ENCODE peak calls at places on chromosome 21, in nine cellular contexts. One of them, this sample, is unnamed.
A peak's percentile ranks its signal among the peaks of the same experiment; 100 is the strongest.

GRCh38 chr21:26846036-26846931 is 1.1 kb upstream of the ADAMTS1 start:
- DNase-seq in central memory CD4-positive, alpha-beta T cell: no peak
- DNase-seq in SK-MEL-5: peak; percentile 63
- DNase-seq in ACHN: peak; percentile 80
- DNase-seq in caudate nucleus: peak; percentile 15
- DNase-seq in EL: peak; percentile 91
- DNase-seq in SK-N-MC: no peak
- DNase-seq in NCI-H1417: peak; percentile 74
- DNase-seq in naive thymus-derived CD4-positive, alpha-beta T cell: no peak
- DNase-seq in this sample: no peak

GRCh38 chr21:44956356-44957046 is 16.7 kb downstream of the SLX9 start:
- DNase-seq in naive thymus-derived CD4-positive, alpha-beta T cell: no peak
- DNase-seq in SK-MEL-5: no peak
- DNase-seq in ACHN: no peak
- DNase-seq in central memory CD4-positive, alpha-beta T cell: no peak
- DNase-seq in NCI-H1417: no peak
- DNase-seq in SK-N-MC: no peak
- DNase-seq in EL: no peak
- DNase-seq in caudate nucleus: no peak
- DNase-seq in this sample: no peak

GRCh38 chr21:41817228-41817627 is 50.4 kb upstream of the RIPK4 start:
- DNase-seq in ACHN: peak; percentile 66
- DNase-seq in caudate nucleus: no peak
- DNase-seq in EL: peak; percentile 69
- DNase-seq in naive thymus-derived CD4-positive, alpha-beta T cell: peak; percentile 24
- DNase-seq in NCI-H1417: peak; percentile 76
- DNase-seq in SK-N-MC: peak; percentile 22
- DNase-seq in SK-MEL-5: peak; percentile 85
- DNase-seq in central memory CD4-positive, alpha-beta T cell: no peak
- DNase-seq in this sample: no peak

GRCh38 chr21:39647476-39647875 is 34.7 kb downstream of the B3GALT5 start:
- DNase-seq in SK-N-MC: no peak
- DNase-seq in SK-MEL-5: no peak
- DNase-seq in ACHN: peak; percentile 39
- DNase-seq in naive thymus-derived CD4-positive, alpha-beta T cell: no peak
- DNase-seq in NCI-H1417: no peak
- DNase-seq in caudate nucleus: no peak
- DNase-seq in EL: peak; percentile 86
- DNase-seq in central memory CD4-positive, alpha-beta T cell: no peak
- DNase-seq in this sample: no peak

GRCh38 chr21:45523411-45524101 is 18.7 kb downstream of the SLC19A1 start:
- DNase-seq in NCI-H1417: no peak
- DNase-seq in ACHN: no peak
- DNase-seq in SK-MEL-5: no peak
- DNase-seq in EL: no peak
- DNase-seq in SK-N-MC: no peak
- DNase-seq in caudate nucleus: no peak
- DNase-seq in central memory CD4-positive, alpha-beta T cell: no peak
- DNase-seq in naive thymus-derived CD4-positive, alpha-beta T cell: no peak
- DNase-seq in this sample: no peak

GRCh38 chr21:46035809-46036695 is 54.5 kb downstream of the COL6A1 start:
- DNase-seq in SK-MEL-5: no peak
- DNase-seq in central memory CD4-positive, alpha-beta T cell: no peak
- DNase-seq in SK-N-MC: no peak
- DNase-seq in caudate nucleus: no peak
- DNase-seq in EL: peak; percentile 81
- DNase-seq in NCI-H1417: no peak
- DNase-seq in ACHN: no peak
- DNase-seq in naive thymus-derived CD4-positive, alpha-beta T cell: no peak
- DNase-seq in this sample: no peak

GRCh38 chr21:18041012-18041411 is 203.6 kb upstream of the CHODL start:
- DNase-seq in ACHN: peak; percentile 48
- DNase-seq in SK-MEL-5: peak; percentile 76
- DNase-seq in SK-N-MC: peak; percentile 2
- DNase-seq in central memory CD4-positive, alpha-beta T cell: no peak
- DNase-seq in NCI-H1417: peak; percentile 84
- DNase-seq in EL: no peak
- DNase-seq in naive thymus-derived CD4-positive, alpha-beta T cell: no peak
- DNase-seq in caudate nucleus: no peak
- DNase-seq in this sample: peak; percentile 13

GRCh38 chr21:41425954-41426655 is at the start of gene MX1:
- DNase-seq in central memory CD4-positive, alpha-beta T cell: peak; percentile 84
- DNase-seq in NCI-H1417: peak; percentile 14
- DNase-seq in naive thymus-derived CD4-positive, alpha-beta T cell: peak; percentile 87
- DNase-seq in SK-MEL-5: no peak
- DNase-seq in ACHN: peak; percentile 73
- DNase-seq in SK-N-MC: no peak
- DNase-seq in EL: peak; percentile 89
- DNase-seq in caudate nucleus: no peak
- DNase-seq in this sample: peak; percentile 6

GRCh38 chr21:26977741-26978140 is 10.9 kb upstream of the ADAMTS5 start:
- DNase-seq in SK-N-MC: no peak
- DNase-seq in SK-MEL-5: no peak
- DNase-seq in caudate nucleus: no peak
- DNase-seq in NCI-H1417: no peak
- DNase-seq in EL: peak; percentile 29
- DNase-seq in ACHN: no peak
- DNase-seq in central memory CD4-positive, alpha-beta T cell: no peak
- DNase-seq in naive thymus-derived CD4-positive, alpha-beta T cell: no peak
- DNase-seq in this sample: no peak

GRCh38 chr21:15408089-15408488 is 321.7 kb upstream of the USP25 start:
- DNase-seq in caudate nucleus: no peak
- DNase-seq in EL: no peak
- DNase-seq in NCI-H1417: no peak
- DNase-seq in central memory CD4-positive, alpha-beta T cell: no peak
- DNase-seq in SK-N-MC: no peak
- DNase-seq in SK-MEL-5: no peak
- DNase-seq in naive thymus-derived CD4-positive, alpha-beta T cell: no peak
- DNase-seq in ACHN: no peak
- DNase-seq in this sample: no peak

GRCh38 chr21:43331962-43332458 is 94.9 kb downstream of the SIK1 start:
- DNase-seq in naive thymus-derived CD4-positive, alpha-beta T cell: no peak
- DNase-seq in NCI-H1417: no peak
- DNase-seq in SK-N-MC: no peak
- DNase-seq in SK-MEL-5: peak; percentile 93
- DNase-seq in ACHN: no peak
- DNase-seq in caudate nucleus: no peak
- DNase-seq in central memory CD4-positive, alpha-beta T cell: no peak
- DNase-seq in EL: peak; percentile 81
- DNase-seq in this sample: no peak

GRCh38 chr21:15149825-15150224 is 85.0 kb upstream of the NRIP1 start:
- DNase-seq in ACHN: no peak
- DNase-seq in central memory CD4-positive, alpha-beta T cell: no peak
- DNase-seq in caudate nucleus: no peak
- DNase-seq in SK-MEL-5: no peak
- DNase-seq in NCI-H1417: no peak
- DNase-seq in naive thymus-derived CD4-positive, alpha-beta T cell: no peak
- DNase-seq in EL: no peak
- DNase-seq in SK-N-MC: no peak
- DNase-seq in this sample: no peak

GRCh38 chr21:46457801-46458314 is 833 bp upstream of the DIP2A start:
- DNase-seq in caudate nucleus: no peak
- DNase-seq in central memory CD4-positive, alpha-beta T cell: no peak
- DNase-seq in ACHN: peak; percentile 41
- DNase-seq in SK-MEL-5: peak; percentile 17
- DNase-seq in NCI-H1417: no peak
- DNase-seq in SK-N-MC: no peak
- DNase-seq in EL: peak; percentile 51
- DNase-seq in naive thymus-derived CD4-positive, alpha-beta T cell: no peak
- DNase-seq in this sample: no peak

GRCh38 chr21:42521805-42522204 is 8.2 kb downstream of the SLC37A1 start:
- DNase-seq in SK-MEL-5: no peak
- DNase-seq in ACHN: no peak
- DNase-seq in EL: no peak
- DNase-seq in NCI-H1417: no peak
- DNase-seq in central memory CD4-positive, alpha-beta T cell: no peak
- DNase-seq in naive thymus-derived CD4-positive, alpha-beta T cell: no peak
- DNase-seq in caudate nucleus: no peak
- DNase-seq in SK-N-MC: no peak
- DNase-seq in this sample: no peak

GRCh38 chr21:32886339-32886738 is 114.8 kb upstream of the PAXBP1 start:
- DNase-seq in caudate nucleus: no peak
- DNase-seq in ACHN: peak; percentile 50
- DNase-seq in naive thymus-derived CD4-positive, alpha-beta T cell: peak; percentile 26
- DNase-seq in NCI-H1417: no peak
- DNase-seq in EL: peak; percentile 3
- DNase-seq in SK-N-MC: no peak
- DNase-seq in central memory CD4-positive, alpha-beta T cell: peak; percentile 39
- DNase-seq in SK-MEL-5: peak; percentile 6
- DNase-seq in this sample: no peak

GRCh38 chr21:46071082-46071481 is 26.8 kb upstream of the COL6A2 start:
- DNase-seq in EL: no peak
- DNase-seq in naive thymus-derived CD4-positive, alpha-beta T cell: no peak
- DNase-seq in NCI-H1417: no peak
- DNase-seq in ACHN: no peak
- DNase-seq in caudate nucleus: no peak
- DNase-seq in central memory CD4-positive, alpha-beta T cell: no peak
- DNase-seq in SK-MEL-5: no peak
- DNase-seq in SK-N-MC: no peak
- DNase-seq in this sample: no peak

GRCh38 chr21:45393833-45394638 is 10.9 kb upstream of the COL18A1 start:
- DNase-seq in caudate nucleus: no peak
- DNase-seq in ACHN: no peak
- DNase-seq in EL: no peak
- DNase-seq in naive thymus-derived CD4-positive, alpha-beta T cell: no peak
- DNase-seq in SK-N-MC: no peak
- DNase-seq in SK-MEL-5: no peak
- DNase-seq in central memory CD4-positive, alpha-beta T cell: no peak
- DNase-seq in NCI-H1417: no peak
- DNase-seq in this sample: no peak

GRCh38 chr21:37435120-37435519 is 68.5 kb downstream of the DYRK1A start:
- DNase-seq in EL: peak; percentile 45
- DNase-seq in SK-MEL-5: peak; percentile 65
- DNase-seq in ACHN: peak; percentile 89
- DNase-seq in NCI-H1417: peak; percentile 82
- DNase-seq in caudate nucleus: peak; percentile 95
- DNase-seq in SK-N-MC: peak; percentile 71
- DNase-seq in naive thymus-derived CD4-positive, alpha-beta T cell: peak; percentile 78
- DNase-seq in central memory CD4-positive, alpha-beta T cell: peak; percentile 71
- DNase-seq in this sample: no peak

GRCh38 chr21:20971296-20971921 is 26.8 kb upstream of the NCAM2 start:
- DNase-seq in EL: peak; percentile 3
- DNase-seq in caudate nucleus: no peak
- DNase-seq in naive thymus-derived CD4-positive, alpha-beta T cell: no peak
- DNase-seq in SK-MEL-5: peak; percentile 71
- DNase-seq in central memory CD4-positive, alpha-beta T cell: no peak
- DNase-seq in NCI-H1417: peak; percentile 75
- DNase-seq in ACHN: peak; percentile 57
- DNase-seq in SK-N-MC: peak; percentile 70
- DNase-seq in this sample: peak; percentile 5

GRCh38 chr21:44996501-44996921 is 56.7 kb downstream of the SLX9 start:
- DNase-seq in SK-N-MC: no peak
- DNase-seq in central memory CD4-positive, alpha-beta T cell: no peak
- DNase-seq in EL: no peak
- DNase-seq in ACHN: no peak
- DNase-seq in naive thymus-derived CD4-positive, alpha-beta T cell: no peak
- DNase-seq in NCI-H1417: no peak
- DNase-seq in SK-MEL-5: no peak
- DNase-seq in caudate nucleus: no peak
- DNase-seq in this sample: no peak

GRCh38 chr21:26842300-26842699 is 2.9 kb downstream of the ADAMTS1 start:
- DNase-seq in EL: peak; percentile 69
- DNase-seq in naive thymus-derived CD4-positive, alpha-beta T cell: no peak
- DNase-seq in SK-N-MC: no peak
- DNase-seq in central memory CD4-positive, alpha-beta T cell: no peak
- DNase-seq in caudate nucleus: no peak
- DNase-seq in SK-MEL-5: peak; percentile 50
- DNase-seq in ACHN: peak; percentile 33
- DNase-seq in NCI-H1417: no peak
- DNase-seq in this sample: no peak

This sample was measured in KG1.